ENCODE peak calls at places on chromosome 1, in nine cellular contexts. E is NCI-H1092; C is adipocyte; S is NAMALWA; L is Peyer's patch; T is NCI-H1694 treated with DMSO at 0.1 percent for 48 hours; G is osteoblast; Q is effector CD4-positive, alpha-beta T cell; O is left cardiac atrium. D is an unnamed sample.
A peak's percentile ranks its signal among the peaks of the same experiment; 100 is the strongest.

GRCh38 chr1:27525296-27526271 is 35.6 kb upstream of the WASF2 start:
- DNase-seq in E (no peak), C (peak; percentile 76), L (no peak), O (peak; percentile 83), S (peak; percentile 93), T (peak; percentile 49), Q (no peak), G (peak; percentile 94), D (no peak)

GRCh38 chr1:61005572-61006386 is 76.6 kb upstream of the NFIA start:
- DNase-seq in L (no peak), T (no peak), O (no peak), Q (no peak), C (no peak), G (no peak), E (no peak), S (no peak), D (no peak)

GRCh38 chr1:202274611-202275010 is 67.1 kb downstream of the UBE2T start:
- DNase-seq in C (no peak), E (no peak), O (no peak), Q (peak; percentile 23), L (no peak), S (peak; percentile 56), T (no peak), G (peak; percentile 82), D (no peak)

GRCh38 chr1:29577512-29577911 is 341.2 kb downstream of the PTPRU start:
- DNase-seq in G (no peak), S (no peak), C (no peak), E (no peak), L (no peak), Q (no peak), T (no peak), O (no peak), D (no peak)

GRCh38 chr1:25520446-25521061 is 22.9 kb upstream of the LDLRAP1 start:
- DNase-seq in T (peak; percentile 49), C (peak; percentile 85), S (peak; percentile 80), G (peak; percentile 91), L (peak; percentile 68), E (peak; percentile 45), O (peak; percentile 75), Q (peak; percentile 61), D (no peak)

GRCh38 chr1:15187175-15187810 is 33.7 kb downstream of the TMEM51 start:
- DNase-seq in E (no peak), T (no peak), Q (no peak), G (no peak), L (no peak), O (no peak), C (no peak), S (no peak), D (no peak)

GRCh38 chr1:15650433-15650832 is 33.2 kb downstream of the DDI2 start:
- DNase-seq in T (no peak), G (no peak), Q (no peak), L (no peak), O (no peak), S (no peak), E (no peak), C (no peak), D (peak; percentile 6)

GRCh38 chr1:113905435-113905861 is 322 bp downstream of the DCLRE1B start:
- DNase-seq in C (no peak), Q (peak; percentile 3), T (no peak), E (no peak), O (peak; percentile 44), G (no peak), L (no peak), S (peak; percentile 59), D (no peak)

GRCh38 chr1:20660363-20661234 is 570 bp downstream of the DDOST start:
- DNase-seq in O (no peak), Q (peak; percentile 17), G (peak; percentile 34), L (no peak), C (peak; percentile 53), S (peak; percentile 27), E (no peak), T (no peak), D (no peak)

GRCh38 chr1:207807395-207808321 is 55.8 kb downstream of the CD46 start:
- DNase-seq in Q (no peak), T (no peak), O (peak; percentile 47), C (no peak), G (no peak), S (no peak), E (no peak), L (peak; percentile 66), D (no peak)

GRCh38 chr1:175933801-175934200 is 190.4 kb upstream of the TNR start:
- DNase-seq in E (no peak), G (peak; percentile 80), C (no peak), L (no peak), S (no peak), O (no peak), Q (no peak), T (no peak), D (no peak)

GRCh38 chr1:47751188-47751587 is 246.0 kb downstream of the TRABD2B start:
- DNase-seq in G (no peak), C (no peak), S (no peak), L (no peak), E (no peak), T (no peak), O (no peak), Q (no peak), D (no peak)

GRCh38 chr1:199719156-199719842 is 308.2 kb upstream of the NR5A2 start:
- DNase-seq in L (no peak), G (no peak), C (no peak), O (no peak), Q (no peak), S (no peak), E (no peak), T (no peak), D (no peak)

GRCh38 chr1:53316742-53317650 is 10.9 kb downstream of the LRP8 start:
- DNase-seq in S (no peak), Q (no peak), T (peak; percentile 92), G (peak; percentile 68), O (peak; percentile 19), L (no peak), C (no peak), E (peak; percentile 39), D (no peak)

GRCh38 chr1:218377143-218377660 is 32.1 kb downstream of the TGFB2 start:
- DNase-seq in T (no peak), G (peak; percentile 90), L (no peak), O (no peak), Q (no peak), S (no peak), C (peak; percentile 93), E (no peak), D (peak; percentile 95)

GRCh38 chr1:86914998-86915736 is 732 bp downstream of the HS2ST1 start:
- DNase-seq in C (peak; percentile 82), G (no peak), L (peak; percentile 68), O (peak; percentile 54), S (peak; percentile 81), T (peak; percentile 44), E (peak; percentile 26), Q (peak; percentile 41), D (peak; percentile 20)

GRCh38 chr1:206843626-206844025 is 21.8 kb upstream of the IL20 start:
- DNase-seq in O (no peak), Q (no peak), G (no peak), E (no peak), L (no peak), S (no peak), T (no peak), C (no peak), D (no peak)

GRCh38 chr1:241475688-241476087 is 43.9 kb downstream of the FH start:
- DNase-seq in E (no peak), O (no peak), Q (no peak), T (no peak), L (no peak), S (no peak), G (no peak), C (no peak), D (no peak)

GRCh38 chr1:226642421-226642820 is 93.9 kb downstream of the STUM start:
- DNase-seq in L (peak; percentile 34), S (no peak), E (no peak), T (no peak), G (peak; percentile 61), Q (no peak), C (no peak), O (no peak), D (no peak)

GRCh38 chr1:55572878-55573734 is 357.9 kb upstream of the USP24 start:
- DNase-seq in L (no peak), Q (no peak), S (no peak), G (peak; percentile 71), O (no peak), C (peak; percentile 36), E (no peak), T (no peak), D (no peak)

GRCh38 chr1:94617139-94617805 is 75.7 kb upstream of the F3 start:
- DNase-seq in O (no peak), Q (no peak), S (no peak), C (no peak), L (no peak), G (no peak), E (no peak), T (no peak), D (no peak)

GRCh38 chr1:93845554-93846150 is 33.4 kb downstream of the DNTTIP2 start:
- DNase-seq in C (peak; percentile 83), L (no peak), T (peak; percentile 53), Q (peak; percentile 19), E (no peak), S (no peak), O (no peak), G (peak; percentile 93), D (peak; percentile 91)

GRCh38 chr1:157034137-157034800 is 11.3 kb downstream of the ARHGEF11 start:
- DNase-seq in E (no peak), S (no peak), C (peak; percentile 18), O (no peak), T (no peak), G (no peak), L (no peak), Q (no peak), D (no peak)

GRCh38 chr1:180243517-180244221 is 13.6 kb downstream of the LHX4 start:
- DNase-seq in Q (no peak), G (peak; percentile 57), E (no peak), C (no peak), T (no peak), L (peak; percentile 7), O (no peak), S (no peak), D (no peak)

GRCh38 chr1:1112237-1112985 is 3.5 kb downstream of the C1orf159 start:
- DNase-seq in O (peak; percentile 12), T (no peak), E (no peak), G (peak; percentile 78), Q (no peak), C (no peak), L (peak; percentile 37), S (no peak), D (no peak)